ENCODE peak calls at places on chromosomes 3 and 15, in seven cellular contexts. One of them, this sample, is unnamed. For H3K4me1, the result is how much of the 10 kb centered on the place peaks cover.

GRCh38 chr3:99503350-99503749 is 135.0 kb upstream of the COL8A1 start:
- DNase-seq in OCI-LY7: no peak
- DNase-seq in psoas muscle: peak
- DNase-seq in stomach: no peak
- DNase-seq in IMR-90: peak
- DNase-seq in heart right ventricle: peak
- DNase-seq in lower lobe of right lung: no peak
- DNase-seq in this sample: peak

GRCh38 chr15:40511472-40512133 is 40.8 kb downstream of the CHST14 start:
- DNase-seq in OCI-LY7: no peak
- DNase-seq in psoas muscle: peak
- DNase-seq in stomach: peak
- DNase-seq in IMR-90: no peak
- DNase-seq in heart right ventricle: peak
- DNase-seq in lower lobe of right lung: peak
- DNase-seq in this sample: peak

GRCh38 chr3:171953300-171954022 is 85.9 kb upstream of the FNDC3B start:
- DNase-seq in OCI-LY7: no peak
- DNase-seq in psoas muscle: no peak
- DNase-seq in stomach: no peak
- DNase-seq in IMR-90: no peak
- DNase-seq in heart right ventricle: no peak
- DNase-seq in lower lobe of right lung: no peak
- DNase-seq in this sample: no peak

GRCh38 chr3:114005406-114005987 is 50.8 kb downstream of the CCDC191 start:
- DNase-seq in OCI-LY7: peak
- DNase-seq in psoas muscle: no peak
- DNase-seq in stomach: no peak
- DNase-seq in IMR-90: no peak
- DNase-seq in heart right ventricle: no peak
- DNase-seq in lower lobe of right lung: no peak
- DNase-seq in this sample: no peak

GRCh38 chr3:48408823-48409281 is 21.0 kb downstream of the PLXNB1 start:
- DNase-seq in OCI-LY7: no peak
- DNase-seq in psoas muscle: no peak
- DNase-seq in stomach: peak
- DNase-seq in IMR-90: no peak
- DNase-seq in heart right ventricle: no peak
- DNase-seq in lower lobe of right lung: peak
- DNase-seq in this sample: no peak

GRCh38 chr3:72375237-72376154 is 472.7 kb downstream of the SHQ1 start:
- DNase-seq in OCI-LY7: no peak
- DNase-seq in psoas muscle: no peak
- DNase-seq in stomach: no peak
- DNase-seq in IMR-90: no peak
- DNase-seq in heart right ventricle: no peak
- DNase-seq in lower lobe of right lung: no peak
- DNase-seq in this sample: no peak

GRCh38 chr3:117700573-117701360 is 991.2 kb downstream of the TUSC7 start:
- DNase-seq in OCI-LY7: no peak
- DNase-seq in psoas muscle: no peak
- DNase-seq in stomach: no peak
- DNase-seq in IMR-90: peak
- DNase-seq in heart right ventricle: no peak
- DNase-seq in lower lobe of right lung: no peak
- DNase-seq in this sample: no peak

GRCh38 chr3:32176989-32177701 is 61.3 kb upstream of the CMTM8 start:
- DNase-seq in OCI-LY7: peak
- DNase-seq in psoas muscle: no peak
- DNase-seq in stomach: peak
- DNase-seq in IMR-90: peak
- DNase-seq in heart right ventricle: peak
- DNase-seq in lower lobe of right lung: no peak
- DNase-seq in this sample: no peak

GRCh38 chr15:51969728-51970127 is 1.9 kb downstream of the LEO1 start:
- DNase-seq in OCI-LY7: no peak
- DNase-seq in psoas muscle: no peak
- DNase-seq in stomach: no peak
- DNase-seq in IMR-90: peak
- DNase-seq in heart right ventricle: no peak
- DNase-seq in lower lobe of right lung: no peak
- DNase-seq in this sample: no peak

GRCh38 chr3:149448331-149448831 is 26.1 kb upstream of the TM4SF4 start:
- DNase-seq in OCI-LY7: no peak
- DNase-seq in psoas muscle: no peak
- DNase-seq in stomach: no peak
- DNase-seq in IMR-90: peak
- DNase-seq in heart right ventricle: no peak
- DNase-seq in lower lobe of right lung: no peak
- DNase-seq in this sample: no peak

GRCh38 chr3:48202691-48203090 is 14.5 kb upstream of the CDC25A start:
- DNase-seq in OCI-LY7: no peak
- DNase-seq in psoas muscle: no peak
- DNase-seq in stomach: no peak
- DNase-seq in IMR-90: no peak
- DNase-seq in heart right ventricle: no peak
- DNase-seq in lower lobe of right lung: no peak
- DNase-seq in this sample: no peak

GRCh38 chr3:120823156-120823555 is 80.6 kb downstream of the GTF2E1 start:
- DNase-seq in OCI-LY7: no peak
- DNase-seq in psoas muscle: no peak
- DNase-seq in stomach: no peak
- DNase-seq in IMR-90: peak
- DNase-seq in heart right ventricle: no peak
- DNase-seq in lower lobe of right lung: no peak
- DNase-seq in this sample: no peak

GRCh38 chr3:32401541-32402052 is 9.9 kb downstream of the CMTM7 start:
- DNase-seq in OCI-LY7: peak
- DNase-seq in psoas muscle: peak
- DNase-seq in stomach: peak
- DNase-seq in IMR-90: peak
- DNase-seq in heart right ventricle: peak
- DNase-seq in lower lobe of right lung: peak
- DNase-seq in this sample: peak

GRCh38 chr3:113140876-113141275 is 70.5 kb upstream of the BOC start:
- DNase-seq in OCI-LY7: no peak
- DNase-seq in psoas muscle: no peak
- DNase-seq in stomach: no peak
- DNase-seq in IMR-90: peak
- DNase-seq in heart right ventricle: no peak
- DNase-seq in lower lobe of right lung: no peak
- DNase-seq in this sample: no peak

GRCh38 chr15:25469377-25469776 is 30.6 kb upstream of the UBE3A start:
- DNase-seq in OCI-LY7: no peak
- DNase-seq in psoas muscle: no peak
- DNase-seq in stomach: no peak
- DNase-seq in IMR-90: no peak
- DNase-seq in heart right ventricle: peak
- DNase-seq in lower lobe of right lung: no peak
- DNase-seq in this sample: no peak

GRCh38 chr3:110708166-110708565 is 363.4 kb upstream of the NECTIN3 start:
- DNase-seq in OCI-LY7: no peak
- DNase-seq in psoas muscle: no peak
- DNase-seq in stomach: no peak
- DNase-seq in IMR-90: no peak
- DNase-seq in heart right ventricle: no peak
- DNase-seq in lower lobe of right lung: no peak
- DNase-seq in this sample: no peak

GRCh38 chr3:101677436-101678286 is 729 bp upstream of the ZBTB11 start:
- DNase-seq in OCI-LY7: peak
- DNase-seq in psoas muscle: no peak
- DNase-seq in stomach: no peak
- DNase-seq in IMR-90: no peak
- DNase-seq in heart right ventricle: no peak
- DNase-seq in lower lobe of right lung: no peak
- DNase-seq in this sample: peak

GRCh38 chr3:101675709-101676218 is 1.2 kb downstream of the ZBTB11 start:
- DNase-seq in OCI-LY7: peak
- DNase-seq in psoas muscle: peak
- DNase-seq in stomach: no peak
- DNase-seq in IMR-90: no peak
- DNase-seq in heart right ventricle: peak
- DNase-seq in lower lobe of right lung: peak
- DNase-seq in this sample: peak

GRCh38 chr3:101674518-101674917 is 2.4 kb downstream of the ZBTB11 start:
- DNase-seq in OCI-LY7: no peak
- DNase-seq in psoas muscle: no peak
- DNase-seq in stomach: no peak
- DNase-seq in IMR-90: no peak
- DNase-seq in heart right ventricle: no peak
- DNase-seq in lower lobe of right lung: no peak
- DNase-seq in this sample: no peak

GRCh38 chr3:101676765-101677435 is at the start of gene ZBTB11:
- DNase-seq in OCI-LY7: peak
- DNase-seq in psoas muscle: peak
- DNase-seq in stomach: peak
- DNase-seq in IMR-90: peak
- DNase-seq in heart right ventricle: peak
- DNase-seq in lower lobe of right lung: peak
- DNase-seq in this sample: peak

DNA sequence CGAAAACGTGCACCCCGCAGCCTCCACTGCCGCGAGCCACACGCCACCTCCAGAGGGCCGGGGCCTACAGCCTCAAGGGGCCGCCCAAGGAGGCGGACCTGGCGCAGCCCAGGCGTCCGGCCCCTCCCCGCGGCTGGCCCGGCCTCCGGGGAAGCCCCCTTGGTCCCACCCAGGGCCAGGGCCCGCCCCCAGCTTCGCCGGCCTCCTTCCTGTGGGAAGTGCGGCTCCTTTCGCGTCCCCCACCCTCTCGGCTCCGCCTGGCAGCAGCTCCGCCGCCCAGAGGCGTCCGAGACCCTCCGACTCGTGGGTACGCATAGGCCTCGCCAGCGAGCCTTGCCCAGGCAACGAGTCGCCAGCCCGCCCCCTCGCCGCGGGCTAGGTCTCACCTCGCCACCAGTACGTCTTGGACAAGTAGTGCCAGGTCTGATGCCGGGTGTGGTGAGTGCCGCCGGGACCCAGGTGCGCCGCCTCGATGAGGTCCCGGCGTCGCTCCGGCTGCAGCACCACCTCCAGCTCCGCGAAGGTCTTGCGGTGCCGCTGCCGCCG is 640 bp downstream of the ZBTB11 start:
- DNase-seq in OCI-LY7: peak
- DNase-seq in psoas muscle: peak
- DNase-seq in stomach: peak
- DNase-seq in IMR-90: peak
- DNase-seq in heart right ventricle: peak
- DNase-seq in lower lobe of right lung: peak
- DNase-seq in this sample: peak
- H3K4me3 ChIP-seq in OCI-LY7: peak
- H3K4me3 ChIP-seq in psoas muscle: peak
- H3K4me3 ChIP-seq in stomach: peak
- H3K4me3 ChIP-seq in IMR-90: peak
- H3K4me3 ChIP-seq in heart right ventricle: peak
- H3K4me3 ChIP-seq in lower lobe of right lung: peak
- H3K4me3 ChIP-seq in this sample: peak

DNA sequence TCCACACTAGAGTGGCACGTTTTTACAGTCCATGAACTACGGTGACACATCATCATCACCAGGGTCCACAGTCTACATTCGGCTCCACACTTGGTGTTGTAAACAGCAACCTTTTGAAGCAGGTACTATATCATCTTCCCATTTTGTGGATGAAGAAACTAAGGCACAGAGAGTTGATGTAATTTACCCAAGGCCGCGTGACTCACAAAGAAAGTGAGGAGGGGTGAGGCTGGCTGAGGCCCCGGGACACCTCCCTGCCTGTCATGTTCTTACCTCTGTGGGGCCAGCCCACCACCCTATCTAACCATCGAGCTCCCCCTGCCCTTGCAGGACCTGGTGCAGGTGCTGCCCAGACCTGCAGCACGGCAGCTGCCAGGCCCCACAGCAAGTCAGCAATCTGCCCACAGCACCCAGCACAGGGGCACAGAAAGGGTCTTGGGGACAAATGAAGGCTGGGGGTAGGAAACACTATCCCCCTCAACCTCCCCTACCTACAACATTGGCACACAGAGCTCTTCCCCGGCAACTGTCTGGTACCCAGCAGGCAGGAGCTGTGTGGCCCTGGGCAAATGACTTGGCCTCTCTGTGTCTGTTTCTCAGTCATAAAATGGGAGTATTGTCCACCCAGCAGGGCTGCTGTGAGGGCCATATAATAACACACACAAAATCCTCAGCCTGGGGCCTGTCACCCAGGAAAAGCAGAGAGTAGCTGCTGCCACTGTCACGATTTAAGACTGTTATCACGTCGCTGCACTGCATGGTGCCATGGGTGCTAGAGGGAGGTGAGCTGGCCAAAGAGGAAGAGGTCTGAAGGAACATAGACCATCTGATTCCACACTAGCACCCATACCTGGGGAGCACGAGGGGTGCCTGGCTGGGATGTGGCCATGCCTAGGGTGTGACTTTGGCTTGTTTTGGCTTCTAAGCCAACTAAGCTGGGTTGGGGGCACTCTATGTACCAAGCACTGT is 115.1 kb downstream of the IQSEC1 start:
- DNase-seq in OCI-LY7: no peak
- DNase-seq in psoas muscle: no peak
- DNase-seq in stomach: no peak
- DNase-seq in IMR-90: no peak
- DNase-seq in heart right ventricle: no peak
- DNase-seq in lower lobe of right lung: no peak
- DNase-seq in this sample: no peak
- H3K4me1 ChIP-seq in OCI-LY7: under half
- H3K4me1 ChIP-seq in psoas muscle: half or more
- H3K4me1 ChIP-seq in stomach: half or more
- H3K4me1 ChIP-seq in IMR-90: under half
- H3K4me1 ChIP-seq in heart right ventricle: half or more
- H3K4me1 ChIP-seq in lower lobe of right lung: half or more
- H3K4me1 ChIP-seq in this sample: half or more

DNA sequence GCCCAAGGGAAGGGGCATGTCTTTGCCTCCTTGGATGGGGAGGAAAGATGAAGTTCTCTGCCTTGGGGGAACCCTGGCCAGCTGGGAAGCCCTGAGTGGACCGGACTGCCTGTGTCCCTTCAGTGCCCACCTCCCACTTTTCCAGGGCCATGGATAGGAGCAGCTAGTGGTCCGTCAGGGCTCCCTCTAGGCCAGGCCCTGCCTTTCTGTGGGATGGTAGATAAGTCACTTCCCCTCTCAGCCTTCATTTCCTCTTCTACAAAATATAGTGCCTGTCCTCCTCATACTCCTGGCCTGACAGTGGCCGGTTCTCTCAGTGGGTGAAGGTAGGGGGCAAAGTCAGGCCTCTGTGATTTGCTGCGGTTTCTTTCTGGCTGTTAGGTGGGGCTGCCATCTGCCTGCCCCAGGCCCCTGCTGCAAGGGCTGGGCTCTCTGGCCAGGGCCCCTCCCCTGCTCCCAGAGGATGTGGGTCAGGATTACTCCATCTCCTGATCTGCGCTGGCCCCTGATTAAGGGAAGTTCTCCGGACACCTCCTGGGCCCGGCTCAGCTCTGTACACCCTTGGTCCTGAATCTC is 1.4 kb downstream of the PLEKHO2 start:
- DNase-seq in OCI-LY7: peak
- DNase-seq in psoas muscle: peak
- DNase-seq in stomach: no peak
- DNase-seq in IMR-90: peak
- DNase-seq in heart right ventricle: peak
- DNase-seq in lower lobe of right lung: peak
- DNase-seq in this sample: peak
- H3K27ac ChIP-seq in OCI-LY7: peak
- H3K27ac ChIP-seq in psoas muscle: peak
- H3K27ac ChIP-seq in stomach: peak
- H3K27ac ChIP-seq in IMR-90: peak
- H3K27ac ChIP-seq in heart right ventricle: peak
- H3K27ac ChIP-seq in lower lobe of right lung: peak
- H3K27ac ChIP-seq in this sample: peak

GRCh38 chr15:57468486-57468885 is 92.2 kb downstream of the CGNL1 start:
- DNase-seq in OCI-LY7: no peak
- DNase-seq in psoas muscle: no peak
- DNase-seq in stomach: no peak
- DNase-seq in IMR-90: no peak
- DNase-seq in heart right ventricle: no peak
- DNase-seq in lower lobe of right lung: no peak
- DNase-seq in this sample: no peak
- H3K4me3 ChIP-seq in OCI-LY7: no peak
- H3K4me3 ChIP-seq in psoas muscle: no peak
- H3K4me3 ChIP-seq in stomach: no peak
- H3K4me3 ChIP-seq in IMR-90: no peak
- H3K4me3 ChIP-seq in heart right ventricle: no peak
- H3K4me3 ChIP-seq in lower lobe of right lung: no peak
- H3K4me3 ChIP-seq in this sample: no peak